ENCODE peak calls at places on chromosomes 12 and 14, in nine cellular contexts. G is RWPE1, S is B cell, I is stomach, J is fibroblast of pulmonary artery, X is thoracic aorta, Q is fibroblast of lung, Z is OCI-LY7, T is lung. V is an unnamed sample.

GRCh38 chr12:8493084-8493483 is 20.2 kb upstream of the CLEC4D start:
- DNase-seq in Z (peak; percentile 1), X (no peak), J (no peak), Q (no peak), G (no peak), T (no peak), S (peak; percentile 44), I (no peak), V (no peak)

GRCh38 chr14:60643443-60644402 is 5.6 kb downstream of the SIX1 start:
- DNase-seq in Z (no peak), T (no peak), Q (peak; percentile 75), G (no peak), I (no peak), S (no peak), X (no peak), J (no peak), V (no peak)

GRCh38 chr14:55270832-55271571 is at the start of gene FBXO34:
- DNase-seq in S (peak; percentile 99), I (peak; percentile 100), Q (peak; percentile 96), T (peak; percentile 99), G (peak; percentile 97), J (peak; percentile 97), Z (peak; percentile 98), X (peak; percentile 97), V (peak; percentile 91)

GRCh38 chr12:114685320-114685781 is 1.4 kb upstream of the TBX3 start:
- DNase-seq in J (no peak), X (no peak), T (no peak), I (no peak), Z (no peak), G (no peak), Q (no peak), S (no peak), V (no peak)

GRCh38 chr12:53743277-53744129 is 8.3 kb downstream of the CISTR start:
- DNase-seq in G (peak; percentile 80), X (no peak), I (peak; percentile 61), T (peak; percentile 64), S (peak; percentile 67), J (peak; percentile 62), Q (peak; percentile 52), Z (peak; percentile 77), V (no peak)

GRCh38 chr14:57657487-57657886 is 163.8 kb upstream of the CCDC198 start:
- DNase-seq in X (no peak), T (no peak), Q (peak; percentile 17), J (no peak), Z (no peak), I (no peak), S (no peak), G (peak; percentile 12), V (no peak)

GRCh38 chr12:49026678-49027480 is 8.3 kb upstream of the PRKAG1 start:
- DNase-seq in Z (no peak), T (no peak), S (no peak), J (no peak), G (no peak), X (no peak), Q (no peak), I (no peak), V (no peak)

GRCh38 chr12:97982684-97983083 is 520.1 kb downstream of the RMST start:
- DNase-seq in G (no peak), Q (no peak), S (no peak), X (no peak), T (no peak), I (no peak), Z (no peak), J (no peak), V (no peak)

GRCh38 chr12:13772264-13772663 is 209.1 kb downstream of the GRIN2B start:
- DNase-seq in T (no peak), S (no peak), G (no peak), I (no peak), Z (no peak), X (no peak), Q (no peak), J (no peak), V (no peak)

GRCh38 chr14:23402296-23403138 is 5.6 kb downstream of the MYH6 start:
- DNase-seq in Z (no peak), Q (no peak), X (no peak), J (no peak), G (no peak), S (no peak), T (no peak), I (no peak), V (no peak)

GRCh38 chr12:39619316-39619659 is 315 bp downstream of the ABCD2 start:
- DNase-seq in T (no peak), S (no peak), Z (peak; percentile 51), G (no peak), J (no peak), Q (no peak), X (no peak), I (no peak), V (no peak)

GRCh38 chr12:89453579-89453978 is 71.0 kb downstream of the GALNT4 start:
- DNase-seq in S (no peak), G (no peak), J (peak; percentile 91), X (no peak), Q (peak; percentile 91), I (no peak), T (no peak), Z (no peak), V (peak; percentile 76)

GRCh38 chr14:101715209-101716076 is 46.1 kb upstream of the PPP2R5C start:
- DNase-seq in G (no peak), S (no peak), Q (no peak), Z (no peak), J (no peak), X (no peak), T (peak; percentile 26), I (peak; percentile 22), V (no peak)

GRCh38 chr12:55037349-55037748 is 17.6 kb downstream of the NEUROD4 start:
- DNase-seq in T (no peak), I (no peak), J (no peak), S (no peak), Z (no peak), Q (no peak), G (no peak), X (no peak), V (no peak)

GRCh38 chr14:32313977-32314376 is 15.1 kb upstream of the AKAP6 start:
- DNase-seq in G (no peak), X (no peak), J (no peak), Q (no peak), T (no peak), Z (no peak), I (no peak), S (no peak), V (no peak)

GRCh38 chr14:54673193-54674121 is 106.5 kb downstream of the SAMD4A start:
- DNase-seq in T (no peak), Q (peak; percentile 47), Z (no peak), G (no peak), J (peak; percentile 38), S (no peak), I (no peak), X (no peak), V (no peak)

GRCh38 chr12:120224304-120225199 is 23.6 kb upstream of the RPLP0 start:
- DNase-seq in Q (no peak), Z (no peak), S (no peak), G (no peak), T (peak; percentile 84), X (no peak), J (no peak), I (peak; percentile 83), V (no peak)

GRCh38 chr14:21068521-21069387 is 1.4 kb upstream of the ARHGEF40 start:
- DNase-seq in T (peak; percentile 69), S (peak; percentile 71), G (peak; percentile 78), Z (peak; percentile 76), J (peak; percentile 67), I (peak; percentile 63), Q (peak; percentile 61), X (peak; percentile 45), V (peak; percentile 38)

GRCh38 chr14:76456200-76456599 is 80.3 kb downstream of the ESRRB start:
- DNase-seq in Z (peak; percentile 49), S (no peak), I (no peak), Q (peak; percentile 9), J (peak; percentile 34), G (peak; percentile 20), T (no peak), X (no peak), V (peak; percentile 4)

GRCh38 chr12:104958009-104958945 is at the start of gene SLC41A2:
- DNase-seq in I (peak; percentile 88), J (peak; percentile 93), S (peak; percentile 89), G (peak; percentile 76), Q (peak; percentile 92), Z (peak; percentile 84), T (peak; percentile 86), X (peak; percentile 87), V (peak; percentile 92)
- TF ChIP-seq CTCF in I (no peak), J (no peak), S (peak; percentile 48), G (peak; percentile 61), Q (peak; percentile 1), Z (peak; percentile 64), T (no peak), X (no peak), V (peak; percentile 37)

GRCh38 chr12:100991059-100991562 is 196.5 kb downstream of the ANO4 start:
- DNase-seq in I (no peak), X (no peak), J (no peak), T (no peak), Z (no peak), G (no peak), Q (no peak), S (no peak), V (no peak)
- TF ChIP-seq CTCF in I (no peak), X (no peak), J (no peak), T (no peak), Z (no peak), G (no peak), Q (no peak), S (no peak), V (no peak)

GRCh38 chr12:21618566-21618965 is 13.9 kb upstream of the GYS2 start:
- DNase-seq in T (no peak), Q (no peak), S (no peak), X (no peak), J (no peak), G (no peak), Z (no peak), I (no peak), V (no peak)
- TF ChIP-seq CTCF in T (no peak), Q (no peak), S (no peak), X (no peak), J (no peak), G (no peak), Z (no peak), I (no peak), V (no peak)

GRCh38 chr14:74650927-74651686 is 39.1 kb upstream of the LTBP2 start:
- DNase-seq in Q (no peak), Z (no peak), G (no peak), J (no peak), I (no peak), X (no peak), S (no peak), T (no peak), V (no peak)

GRCh38 chr14:74652541-74652940 is 40.5 kb upstream of the LTBP2 start:
- DNase-seq in I (no peak), Q (no peak), S (no peak), T (no peak), X (no peak), Z (no peak), J (no peak), G (no peak), V (no peak)

GRCh38 chr14:74654931-74655330 is 42.9 kb upstream of the LTBP2 start:
- DNase-seq in T (no peak), S (no peak), Z (no peak), G (no peak), J (no peak), Q (no peak), X (no peak), I (no peak), V (no peak)

GRCh38 chr14:74655597-74656389 is 43.8 kb upstream of the LTBP2 start:
- DNase-seq in Q (peak; percentile 44), X (no peak), I (no peak), G (no peak), Z (no peak), J (peak; percentile 95), S (no peak), T (no peak), V (peak; percentile 83)

GRCh38 chr14:74653386-74654138 is 41.5 kb upstream of the LTBP2 start:
- DNase-seq in Z (no peak), S (no peak), G (no peak), J (no peak), Q (no peak), T (no peak), X (no peak), I (no peak), V (no peak)
- TF ChIP-seq CTCF in Z (no peak), S (no peak), G (no peak), J (no peak), Q (no peak), T (no peak), X (no peak), I (no peak), V (no peak)

V was measured in HFFc6.